ENCODE peak calls at places on chromosome 14, in nine cellular contexts. One of them, this sample, is unnamed.
A peak's percentile ranks its signal among the peaks of the same experiment; 100 is the strongest.

GRCh38 chr14:93663317-93663716 is 125.0 kb downstream of the PRIMA1 start:
- DNase-seq in B cell: no peak
- DNase-seq in A549: no peak
- DNase-seq in psoas muscle: no peak
- DNase-seq in IMR-90: no peak
- DNase-seq in fibroblast of lung: no peak
- DNase-seq in K562: no peak
- DNase-seq in Peyer's patch: no peak
- DNase-seq in testis: no peak
- DNase-seq in this sample: no peak

GRCh38 chr14:73887116-73887490 is 444 bp downstream of the ZNF410 start:
- DNase-seq in B cell: no peak
- DNase-seq in A549: no peak
- DNase-seq in psoas muscle: no peak
- DNase-seq in IMR-90: peak; percentile 27
- DNase-seq in fibroblast of lung: peak; percentile 45
- DNase-seq in K562: no peak
- DNase-seq in Peyer's patch: no peak
- DNase-seq in testis: peak; percentile 56
- DNase-seq in this sample: no peak

GRCh38 chr14:77502109-77502782 is 3.6 kb upstream of the ISM2 start:
- DNase-seq in B cell: no peak
- DNase-seq in A549: no peak
- DNase-seq in psoas muscle: no peak
- DNase-seq in IMR-90: no peak
- DNase-seq in fibroblast of lung: no peak
- DNase-seq in K562: no peak
- DNase-seq in Peyer's patch: no peak
- DNase-seq in testis: no peak
- DNase-seq in this sample: no peak

GRCh38 chr14:88995437-88996198 is 171.2 kb downstream of the TTC8 start:
- DNase-seq in B cell: no peak
- DNase-seq in A549: peak; percentile 83
- DNase-seq in psoas muscle: no peak
- DNase-seq in IMR-90: peak; percentile 94
- DNase-seq in fibroblast of lung: peak; percentile 99
- DNase-seq in K562: no peak
- DNase-seq in Peyer's patch: no peak
- DNase-seq in testis: no peak
- DNase-seq in this sample: peak; percentile 95

GRCh38 chr14:21145437-21145836 is 10.4 kb downstream of the OR5AU1 start:
- DNase-seq in B cell: no peak
- DNase-seq in A549: no peak
- DNase-seq in psoas muscle: no peak
- DNase-seq in IMR-90: no peak
- DNase-seq in fibroblast of lung: no peak
- DNase-seq in K562: no peak
- DNase-seq in Peyer's patch: no peak
- DNase-seq in testis: no peak
- DNase-seq in this sample: no peak

GRCh38 chr14:79937433-79937832 is 273.9 kb downstream of the DIO2 start:
- DNase-seq in B cell: no peak
- DNase-seq in A549: no peak
- DNase-seq in psoas muscle: no peak
- DNase-seq in IMR-90: no peak
- DNase-seq in fibroblast of lung: no peak
- DNase-seq in K562: no peak
- DNase-seq in Peyer's patch: no peak
- DNase-seq in testis: no peak
- DNase-seq in this sample: no peak

GRCh38 chr14:106844608-106845285 is 1318.4 kb downstream of the TMEM121 start:
- DNase-seq in B cell: peak; percentile 88
- DNase-seq in A549: peak; percentile 58
- DNase-seq in psoas muscle: peak; percentile 70
- DNase-seq in IMR-90: no peak
- DNase-seq in fibroblast of lung: no peak
- DNase-seq in K562: no peak
- DNase-seq in Peyer's patch: peak; percentile 93
- DNase-seq in testis: peak; percentile 84
- DNase-seq in this sample: no peak

GRCh38 chr14:57987051-57987450 is 121.2 kb upstream of the SLC35F4 start:
- DNase-seq in B cell: no peak
- DNase-seq in A549: no peak
- DNase-seq in psoas muscle: no peak
- DNase-seq in IMR-90: no peak
- DNase-seq in fibroblast of lung: no peak
- DNase-seq in K562: no peak
- DNase-seq in Peyer's patch: no peak
- DNase-seq in testis: no peak
- DNase-seq in this sample: no peak

GRCh38 chr14:94180655-94181271 is 6.6 kb downstream of the PPP4R4 start:
- DNase-seq in B cell: peak; percentile 65
- DNase-seq in A549: peak; percentile 48
- DNase-seq in psoas muscle: no peak
- DNase-seq in IMR-90: peak; percentile 42
- DNase-seq in fibroblast of lung: peak; percentile 32
- DNase-seq in K562: no peak
- DNase-seq in Peyer's patch: no peak
- DNase-seq in testis: no peak
- DNase-seq in this sample: no peak

GRCh38 chr14:68680541-68681051 is 112.3 kb downstream of the ZFP36L1 start:
- DNase-seq in B cell: no peak
- DNase-seq in A549: no peak
- DNase-seq in psoas muscle: no peak
- DNase-seq in IMR-90: peak; percentile 24
- DNase-seq in fibroblast of lung: peak; percentile 68
- DNase-seq in K562: no peak
- DNase-seq in Peyer's patch: no peak
- DNase-seq in testis: no peak
- DNase-seq in this sample: peak; percentile 79

GRCh38 chr14:75562048-75562447 is 16.4 kb upstream of the FLVCR2 start:
- DNase-seq in B cell: no peak
- DNase-seq in A549: no peak
- DNase-seq in psoas muscle: no peak
- DNase-seq in IMR-90: no peak
- DNase-seq in fibroblast of lung: no peak
- DNase-seq in K562: no peak
- DNase-seq in Peyer's patch: peak; percentile 74
- DNase-seq in testis: no peak
- DNase-seq in this sample: no peak

GRCh38 chr14:75561013-75561432 is 17.4 kb upstream of the FLVCR2 start:
- DNase-seq in B cell: peak; percentile 59
- DNase-seq in A549: peak; percentile 87
- DNase-seq in psoas muscle: peak; percentile 62
- DNase-seq in IMR-90: peak; percentile 67
- DNase-seq in fibroblast of lung: peak; percentile 68
- DNase-seq in K562: peak; percentile 81
- DNase-seq in Peyer's patch: peak; percentile 89
- DNase-seq in testis: peak; percentile 86
- DNase-seq in this sample: no peak

GRCh38 chr14:75559045-75559444 is 19.4 kb upstream of the FLVCR2 start:
- DNase-seq in B cell: no peak
- DNase-seq in A549: no peak
- DNase-seq in psoas muscle: no peak
- DNase-seq in IMR-90: no peak
- DNase-seq in fibroblast of lung: no peak
- DNase-seq in K562: no peak
- DNase-seq in Peyer's patch: no peak
- DNase-seq in testis: no peak
- DNase-seq in this sample: no peak

GRCh38 chr14:75558440-75558839 is 20.0 kb upstream of the FLVCR2 start:
- DNase-seq in B cell: no peak
- DNase-seq in A549: no peak
- DNase-seq in psoas muscle: no peak
- DNase-seq in IMR-90: no peak
- DNase-seq in fibroblast of lung: no peak
- DNase-seq in K562: no peak
- DNase-seq in Peyer's patch: no peak
- DNase-seq in testis: no peak
- DNase-seq in this sample: no peak

GRCh38 chr14:75559451-75560187 is 18.8 kb upstream of the FLVCR2 start:
- DNase-seq in B cell: no peak
- DNase-seq in A549: peak; percentile 70
- DNase-seq in psoas muscle: peak; percentile 24
- DNase-seq in IMR-90: peak; percentile 30
- DNase-seq in fibroblast of lung: peak; percentile 18
- DNase-seq in K562: no peak
- DNase-seq in Peyer's patch: no peak
- DNase-seq in testis: no peak
- DNase-seq in this sample: no peak
- TF ChIP-seq CTCF in B cell: no peak
- TF ChIP-seq CTCF in A549: no peak
- TF ChIP-seq CTCF in psoas muscle: no peak
- TF ChIP-seq CTCF in IMR-90: no peak
- TF ChIP-seq CTCF in fibroblast of lung: no peak
- TF ChIP-seq CTCF in K562: no peak
- TF ChIP-seq CTCF in Peyer's patch: no peak
- TF ChIP-seq CTCF in testis: no peak
- TF ChIP-seq CTCF in this sample: no peak

DNA sequence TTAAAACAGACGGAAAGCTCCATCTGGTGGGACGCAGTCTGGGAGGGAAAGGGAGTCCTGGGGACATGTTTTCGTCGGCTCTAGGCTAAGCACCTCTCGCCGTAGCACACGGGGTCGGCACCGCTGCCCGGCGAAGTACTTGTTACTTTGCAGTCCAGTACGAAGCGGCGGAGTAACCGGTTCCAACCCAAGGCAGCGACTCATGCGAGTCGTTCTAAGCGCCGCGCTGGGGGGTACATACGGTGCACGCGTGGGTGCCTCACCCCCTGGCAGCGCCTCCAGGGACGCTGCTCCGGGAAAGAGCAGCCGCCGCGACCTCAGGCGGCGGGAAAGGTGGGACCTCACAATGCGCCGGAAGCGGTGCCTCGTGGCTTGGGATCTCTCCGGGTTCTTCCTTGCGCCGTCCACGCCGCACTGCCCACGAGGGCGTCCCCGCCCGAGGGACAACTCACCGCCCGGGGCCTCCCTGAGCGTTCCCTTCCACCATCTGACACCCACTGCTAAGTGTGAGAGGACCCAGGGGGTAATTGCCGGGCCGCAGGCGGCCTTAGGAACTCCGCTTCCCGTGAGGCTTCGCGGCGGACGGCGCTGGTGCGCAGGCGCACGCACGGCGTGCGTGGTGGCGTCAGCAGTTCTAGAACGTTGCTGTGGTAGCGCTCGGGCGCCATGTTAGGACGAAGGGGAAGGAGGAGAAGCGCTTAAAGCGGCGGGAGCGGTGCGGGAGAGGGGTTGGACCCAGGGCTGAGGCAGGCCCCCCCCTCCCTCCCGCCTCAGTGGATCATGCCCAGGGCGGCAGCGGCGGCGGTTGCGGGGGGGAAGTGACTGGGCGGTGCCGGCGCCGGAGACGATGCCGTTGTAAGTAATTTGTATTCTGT is at the start of gene PAPOLA:
- DNase-seq in B cell: peak; percentile 100
- DNase-seq in A549: peak; percentile 97
- DNase-seq in psoas muscle: peak; percentile 95
- DNase-seq in IMR-90: peak; percentile 95
- DNase-seq in fibroblast of lung: peak; percentile 93
- DNase-seq in K562: peak; percentile 79
- DNase-seq in Peyer's patch: peak; percentile 97
- DNase-seq in testis: peak; percentile 97
- DNase-seq in this sample: peak; percentile 86
- TF ChIP-seq CTCF in B cell: no peak
- TF ChIP-seq CTCF in A549: no peak
- TF ChIP-seq CTCF in psoas muscle: peak; percentile 17
- TF ChIP-seq CTCF in IMR-90: peak; percentile 14
- TF ChIP-seq CTCF in fibroblast of lung: no peak
- TF ChIP-seq CTCF in K562: peak; percentile 28
- TF ChIP-seq CTCF in Peyer's patch: peak; percentile 40
- TF ChIP-seq CTCF in testis: peak; percentile 4
- TF ChIP-seq CTCF in this sample: no peak

GRCh38 chr14:105059035-105059916 is 6.0 kb downstream of the GPR132 start:
- DNase-seq in B cell: peak; percentile 38
- DNase-seq in A549: no peak
- DNase-seq in psoas muscle: no peak
- DNase-seq in IMR-90: no peak
- DNase-seq in fibroblast of lung: peak; percentile 23
- DNase-seq in K562: no peak
- DNase-seq in Peyer's patch: peak; percentile 77
- DNase-seq in testis: no peak
- DNase-seq in this sample: no peak
- TF ChIP-seq CTCF in B cell: peak; percentile 16
- TF ChIP-seq CTCF in A549: no peak
- TF ChIP-seq CTCF in psoas muscle: no peak
- TF ChIP-seq CTCF in IMR-90: no peak
- TF ChIP-seq CTCF in fibroblast of lung: no peak
- TF ChIP-seq CTCF in K562: no peak
- TF ChIP-seq CTCF in Peyer's patch: no peak
- TF ChIP-seq CTCF in testis: no peak
- TF ChIP-seq CTCF in this sample: no peak

GRCh38 chr14:103734081-103734888 is 18.7 kb downstream of the ZFYVE21 start:
- DNase-seq in B cell: no peak
- DNase-seq in A549: no peak
- DNase-seq in psoas muscle: no peak
- DNase-seq in IMR-90: no peak
- DNase-seq in fibroblast of lung: no peak
- DNase-seq in K562: no peak
- DNase-seq in Peyer's patch: no peak
- DNase-seq in testis: no peak
- DNase-seq in this sample: no peak

GRCh38 chr14:103735815-103736545 is 20.4 kb downstream of the ZFYVE21 start:
- DNase-seq in B cell: no peak
- DNase-seq in A549: no peak
- DNase-seq in psoas muscle: no peak
- DNase-seq in IMR-90: no peak
- DNase-seq in fibroblast of lung: no peak
- DNase-seq in K562: no peak
- DNase-seq in Peyer's patch: no peak
- DNase-seq in testis: peak; percentile 15
- DNase-seq in this sample: no peak

GRCh38 chr14:103736546-103737431 is 21.2 kb downstream of the ZFYVE21 start:
- DNase-seq in B cell: no peak
- DNase-seq in A549: no peak
- DNase-seq in psoas muscle: no peak
- DNase-seq in IMR-90: no peak
- DNase-seq in fibroblast of lung: no peak
- DNase-seq in K562: no peak
- DNase-seq in Peyer's patch: no peak
- DNase-seq in testis: peak; percentile 77
- DNase-seq in this sample: no peak

GRCh38 chr14:103735022-103735421 is 19.4 kb downstream of the ZFYVE21 start:
- DNase-seq in B cell: no peak
- DNase-seq in A549: no peak
- DNase-seq in psoas muscle: no peak
- DNase-seq in IMR-90: no peak
- DNase-seq in fibroblast of lung: no peak
- DNase-seq in K562: no peak
- DNase-seq in Peyer's patch: no peak
- DNase-seq in testis: no peak
- DNase-seq in this sample: no peak

DNA sequence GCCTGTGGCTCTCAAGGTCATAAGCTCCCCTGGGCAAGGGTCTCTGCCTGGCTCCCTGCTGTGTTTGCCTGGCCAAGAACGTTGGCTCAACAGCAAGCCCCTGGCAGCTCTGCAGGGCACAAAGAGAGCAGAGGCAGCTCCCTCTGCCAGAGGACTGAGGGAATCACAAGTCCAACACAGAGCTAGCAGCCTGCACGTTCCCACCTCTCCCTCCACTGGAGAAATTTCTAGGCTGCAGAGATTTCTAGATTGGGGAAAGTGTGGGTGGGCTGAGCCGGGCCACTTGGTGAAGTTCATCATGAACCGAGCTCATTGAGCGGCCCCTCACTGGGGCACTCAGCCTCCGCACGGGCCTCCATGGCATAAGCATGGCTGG is 19.8 kb downstream of the ZFYVE21 start:
- DNase-seq in B cell: no peak
- DNase-seq in A549: no peak
- DNase-seq in psoas muscle: no peak
- DNase-seq in IMR-90: no peak
- DNase-seq in fibroblast of lung: no peak
- DNase-seq in K562: no peak
- DNase-seq in Peyer's patch: no peak
- DNase-seq in testis: peak; percentile 61
- DNase-seq in this sample: no peak
- TF ChIP-seq CTCF in B cell: no peak
- TF ChIP-seq CTCF in A549: no peak
- TF ChIP-seq CTCF in psoas muscle: peak; percentile 5
- TF ChIP-seq CTCF in IMR-90: no peak
- TF ChIP-seq CTCF in fibroblast of lung: no peak
- TF ChIP-seq CTCF in K562: no peak
- TF ChIP-seq CTCF in Peyer's patch: no peak
- TF ChIP-seq CTCF in testis: no peak
- TF ChIP-seq CTCF in this sample: no peak